ENCODE peak calls at places on chromosomes 4 and X, in seven cellular contexts. M is body of pancreas, B is foreskin fibroblast, Y is brain microvascular endothelial cell, N is astrocyte, Z is lower lobe of right lung, U is AG04450. Q is an unnamed sample.

GRCh38 chr4:24266951-24267577 is 317.3 kb downstream of the DHX15 start:
- DNase-seq in Z (no peak), U (no peak), M (no peak), B (no peak), N (peak), Y (no peak), Q (peak)

GRCh38 chr4:55311792-55312490 is 34.1 kb upstream of the SRD5A3 start:
- DNase-seq in Z (peak), B (no peak), Y (peak), U (no peak), M (no peak), N (no peak), Q (no peak)

GRCh38 chr4:76028242-76028859 is 5.1 kb upstream of the CXCL10 start:
- DNase-seq in U (no peak), B (no peak), M (no peak), Y (no peak), Z (no peak), N (peak), Q (no peak)

GRCh38 chr4:70885174-70885573 is 17.0 kb upstream of the MOB1B start:
- DNase-seq in Z (no peak), Y (no peak), M (no peak), U (no peak), B (no peak), N (no peak), Q (no peak)

GRCh38 chr4:38820329-38821061 is 15.9 kb upstream of the TLR1 start:
- DNase-seq in Y (no peak), Z (no peak), M (no peak), N (no peak), U (no peak), B (no peak), Q (no peak)

GRCh38 chrX:24149346-24150050 is at the start of gene ZFX:
- DNase-seq in N (peak), U (no peak), B (peak), M (peak), Z (peak), Y (peak), Q (no peak)

GRCh38 chrX:9729161-9729885 is 36.3 kb downstream of the GPR143 start:
- DNase-seq in B (peak), Z (no peak), N (no peak), M (no peak), U (no peak), Y (no peak), Q (no peak)

GRCh38 chr4:146567396-146567795 is 45.7 kb upstream of the SLC10A7 start:
- DNase-seq in M (no peak), Y (peak), B (no peak), U (no peak), N (no peak), Z (no peak), Q (no peak)

GRCh38 chrX:31356501-31357263 is 284.8 kb upstream of the FTHL17 start:
- DNase-seq in Z (no peak), M (no peak), Y (no peak), B (no peak), U (no peak), N (no peak), Q (peak)

GRCh38 chrX:131704136-131704695 is 160.3 kb downstream of the OR13H1 start:
- DNase-seq in Z (no peak), U (no peak), Y (peak), B (no peak), N (peak), M (peak), Q (peak)

GRCh38 chr4:10055871-10056270 is 34.6 kb upstream of the SLC2A9 start:
- DNase-seq in N (no peak), M (no peak), U (no peak), Z (no peak), Y (no peak), B (no peak), Q (no peak)

GRCh38 chrX:145818522-145819075 is 970 bp downstream of the SLITRK2 start:
- DNase-seq in B (no peak), N (no peak), U (no peak), M (no peak), Y (no peak), Z (no peak), Q (no peak)

GRCh38 chr4:148007303-148007702 is 275.4 kb downstream of the ARHGAP10 start:
- DNase-seq in M (no peak), Y (peak), B (peak), Z (no peak), N (peak), U (peak), Q (peak)

GRCh38 chr4:56786955-56787354 is 34.5 kb downstream of the SPINK2 start:
- DNase-seq in U (peak), Z (peak), Y (peak), B (peak), M (peak), N (peak), Q (no peak)

GRCh38 chrX:103722505-103722904 is 11.8 kb downstream of the TMEM31 start:
- DNase-seq in B (peak), Y (peak), M (peak), N (peak), Z (no peak), U (peak), Q (no peak)

GRCh38 chr4:113328514-113328913 is 279.1 kb downstream of the ANK2 start:
- DNase-seq in Y (no peak), B (no peak), M (peak), N (no peak), Z (no peak), U (no peak), Q (no peak)

GRCh38 chr4:53545942-53546581 is 45.2 kb downstream of the LNX1 start:
- DNase-seq in N (no peak), Y (no peak), M (peak), B (peak), U (no peak), Z (no peak), Q (no peak)

GRCh38 chr4:8009710-8010534 is 70.3 kb upstream of the AFAP1 start:
- DNase-seq in M (peak), U (no peak), B (no peak), Y (no peak), Z (no peak), N (no peak), Q (no peak)

GRCh38 chr4:26583538-26583864 is 383 bp upstream of the TBC1D19 start:
- DNase-seq in N (peak), M (no peak), U (no peak), Y (no peak), Z (no peak), B (no peak), Q (no peak)

GRCh38 chr4:24831637-24832036 is 36.3 kb downstream of the SOD3 start:
- DNase-seq in N (no peak), U (no peak), B (no peak), Z (no peak), Y (no peak), M (no peak), Q (no peak)

GRCh38 chrX:40099046-40099968 is 1.5 kb upstream of the BCOR start:
- DNase-seq in M (peak), N (no peak), B (no peak), U (no peak), Y (no peak), Z (peak), Q (no peak)

GRCh38 chrX:109740076-109740809 is 7.2 kb upstream of the ACSL4 start:
- DNase-seq in U (no peak), N (no peak), B (peak), M (peak), Z (no peak), Y (peak), Q (no peak)

GRCh38 chr4:121669163-121669550 is 27.6 kb downstream of the ANXA5 start:
- DNase-seq in M (no peak), U (no peak), Z (no peak), Y (peak), N (peak), B (peak), Q (no peak)

GRCh38 chr4:60726779-60727178 is 473.3 kb upstream of the ADGRL3 start:
- DNase-seq in Y (no peak), N (no peak), U (no peak), M (no peak), B (no peak), Z (no peak), Q (no peak)

GRCh38 chr4:183398298-183399129 is 45.9 kb upstream of the CDKN2AIP start:
- DNase-seq in Y (peak), M (peak), Z (peak), U (peak), N (peak), B (peak), Q (no peak)

GRCh38 chr4:106981431-106981830 is 54.7 kb downstream of the DKK2 start:
- DNase-seq in Y (no peak), N (no peak), B (no peak), U (no peak), Z (no peak), M (no peak), Q (no peak)

GRCh38 chrX:20060961-20061868 is 55.5 kb downstream of the MAP7D2 start:
- DNase-seq in B (no peak), N (no peak), U (no peak), M (no peak), Z (no peak), Y (no peak), Q (no peak)

GRCh38 chr4:85889314-85889713 is 414.4 kb downstream of the ARHGAP24 start:
- DNase-seq in M (no peak), Y (no peak), N (no peak), Z (no peak), U (no peak), B (no peak), Q (no peak)

GRCh38 chr4:65453398-65453797 is 216.9 kb downstream of the EPHA5 start:
- DNase-seq in M (no peak), Y (no peak), U (no peak), Z (no peak), N (no peak), B (no peak), Q (no peak)

GRCh38 chrX:100208076-100208475 is 202.0 kb downstream of the PCDH19 start:
- DNase-seq in U (no peak), N (no peak), B (no peak), M (no peak), Z (no peak), Y (no peak), Q (no peak)

GRCh38 chr4:17510582-17510981 is 1.3 kb downstream of the QDPR start:
- DNase-seq in U (no peak), Y (no peak), N (no peak), Z (no peak), M (no peak), B (no peak), Q (no peak)
- H3K4me3 ChIP-seq in U (no peak), Y (no peak), N (peak), Z (peak), M (no peak), B (peak), Q (peak)

GRCh38 chr4:81466841-81467671 is 4.7 kb downstream of the RASGEF1B start:
- DNase-seq in U (peak), M (peak), Y (peak), B (peak), N (peak), Z (no peak), Q (no peak)

GRCh38 chr4:81469774-81470455 is 1.8 kb downstream of the RASGEF1B start:
- DNase-seq in N (no peak), M (no peak), B (no peak), Y (no peak), Z (no peak), U (no peak), Q (no peak)

GRCh38 chr4:81465668-81466357 is 5.9 kb downstream of the RASGEF1B start:
- DNase-seq in B (no peak), Z (no peak), N (no peak), Y (no peak), M (no peak), U (no peak), Q (no peak)

GRCh38 chr4:81468685-81469084 is 3.0 kb downstream of the RASGEF1B start:
- DNase-seq in N (no peak), B (no peak), Y (no peak), U (no peak), Z (no peak), M (no peak), Q (no peak)

GRCh38 chr4:81467672-81467964 is 4.1 kb downstream of the RASGEF1B start:
- DNase-seq in B (no peak), N (no peak), M (no peak), Y (no peak), U (no peak), Z (no peak), Q (no peak)
- TF ChIP-seq CTCF in B (no peak), N (no peak), M (no peak), Y (no peak), U (no peak), Z (no peak), Q (no peak)

GRCh38 chr4:41039312-41039711 is 175.0 kb downstream of the APBB2 start:
- DNase-seq in M (no peak), B (no peak), Z (no peak), U (no peak), Y (no peak), N (no peak), Q (no peak)

GRCh38 chr4:41044791-41045190 is 169.6 kb downstream of the APBB2 start:
- DNase-seq in N (no peak), Z (no peak), U (no peak), B (no peak), Y (no peak), M (no peak), Q (no peak)

GRCh38 chr4:41038304-41038703 is 176.0 kb downstream of the APBB2 start:
- DNase-seq in B (no peak), M (no peak), Z (no peak), N (no peak), Y (no peak), U (no peak), Q (no peak)

GRCh38 chr4:41041541-41041940 is 172.8 kb downstream of the APBB2 start:
- DNase-seq in Z (no peak), B (no peak), Y (no peak), N (no peak), U (no peak), M (no peak), Q (no peak)

DNA sequence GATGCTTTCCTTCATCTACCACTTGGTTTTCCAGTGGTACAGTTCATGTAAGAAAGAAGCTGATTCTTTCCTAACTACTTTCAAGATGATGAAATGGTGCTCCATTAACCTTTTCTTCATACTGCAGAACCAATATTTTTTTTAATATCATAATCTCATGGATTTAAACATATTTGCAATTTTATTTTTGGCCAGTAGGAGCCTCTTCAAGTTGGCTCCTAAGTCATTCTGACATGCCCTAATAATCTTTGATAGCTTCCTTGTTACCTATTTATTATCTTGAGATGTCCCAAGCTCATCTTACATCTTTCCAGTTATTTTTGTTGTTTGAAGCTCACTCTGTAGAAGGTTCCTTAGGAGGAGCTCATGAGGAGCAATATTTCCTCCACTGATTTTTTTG is 170.2 kb downstream of the APBB2 start:
- DNase-seq in Y (no peak), M (no peak), U (no peak), B (no peak), N (no peak), Z (no peak), Q (no peak)
- H3K4me3 ChIP-seq in Y (no peak), M (no peak), U (no peak), B (no peak), N (no peak), Z (no peak), Q (no peak)

DNA sequence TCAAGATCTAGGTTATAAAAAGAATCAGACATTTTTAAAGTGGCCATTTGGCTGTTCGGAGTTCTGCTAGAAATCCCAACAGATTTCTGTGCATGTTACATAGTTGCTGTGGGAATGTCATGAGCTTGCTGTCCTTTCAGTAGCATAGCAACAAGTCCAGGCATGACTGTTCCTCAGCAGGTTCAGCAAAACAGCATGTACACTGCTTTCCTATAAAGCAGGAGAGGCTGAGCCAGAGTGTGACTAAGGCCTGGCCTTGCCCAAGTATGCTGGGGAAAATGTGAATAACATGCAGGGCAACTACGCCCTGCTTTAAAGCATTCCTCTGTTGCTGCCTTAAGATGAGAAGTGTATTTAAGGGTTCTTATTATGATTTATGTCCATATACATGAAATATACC is 217.1 kb upstream of the SMIM31 start:
- DNase-seq in U (no peak), Y (peak), M (no peak), N (peak), B (no peak), Z (no peak), Q (peak)
- TF ChIP-seq CTCF in U (no peak), Y (no peak), M (no peak), N (no peak), B (no peak), Z (no peak), Q (no peak)

DNA sequence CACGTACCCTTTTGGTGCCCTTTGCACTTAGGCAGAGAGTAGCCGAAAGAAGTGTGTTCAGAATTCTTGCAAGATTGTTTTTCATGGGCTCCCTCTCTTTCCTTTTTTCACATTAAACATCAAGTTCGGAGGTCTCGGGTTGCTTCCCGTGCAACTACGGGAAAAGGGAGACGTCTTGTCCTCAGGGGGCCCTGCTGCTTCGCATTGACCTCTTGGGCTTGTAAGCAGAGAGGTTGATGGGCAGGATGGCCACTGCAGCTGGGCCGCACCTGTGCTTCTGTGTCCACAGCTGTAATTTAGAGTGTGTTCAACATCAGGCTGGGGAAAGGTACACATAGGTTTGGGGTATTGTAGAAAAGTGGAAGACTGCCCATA is 109.7 kb downstream of the SPRY1 start:
- DNase-seq in Z (no peak), M (no peak), Y (no peak), N (no peak), U (no peak), B (no peak), Q (no peak)
- H3K4me3 ChIP-seq in Z (peak), M (no peak), Y (peak), N (peak), U (peak), B (peak), Q (peak)

DNA sequence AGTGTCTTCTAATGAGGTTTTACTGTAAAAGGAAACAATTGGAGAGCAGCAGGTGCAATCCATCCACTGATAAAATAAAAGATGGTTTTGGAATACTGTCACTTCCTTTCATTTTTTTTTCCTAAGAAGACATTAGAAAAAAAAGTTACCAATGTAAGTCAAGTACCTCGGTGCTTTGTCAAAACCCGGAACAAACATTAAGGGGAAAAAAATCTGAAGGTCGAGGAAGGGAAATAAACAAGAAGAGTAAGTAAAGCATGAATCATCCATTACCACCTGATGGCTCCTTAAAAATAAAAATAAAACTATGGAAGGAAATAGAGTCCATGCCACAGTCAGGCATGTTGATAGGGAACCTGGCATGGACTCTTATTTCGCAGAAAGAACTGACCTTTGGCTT is 15.3 kb upstream of the XPNPEP2 start:
- DNase-seq in N (no peak), M (no peak), U (no peak), B (no peak), Z (no peak), Y (no peak), Q (no peak)
- TF ChIP-seq CTCF in N (no peak), M (no peak), U (no peak), B (no peak), Z (no peak), Y (no peak), Q (no peak)

GRCh38 chr4:173943547-173943946 is 339.9 kb downstream of the FBXO8 start:
- DNase-seq in M (no peak), N (no peak), U (no peak), Z (no peak), Y (no peak), B (no peak), Q (no peak)
- H3K4me3 ChIP-seq in M (no peak), N (no peak), U (no peak), Z (no peak), Y (no peak), B (no peak), Q (no peak)